ENCODE peak calls at places on chromosomes 4 and X, in four cellular contexts. D is HepG2, N is K562, B is H1. R is an unnamed sample.
A peak's percentile ranks its signal among the peaks of the same experiment; 100 is the strongest.

GRCh38 chr4:61785766-61786165 is 585.6 kb downstream of the ADGRL3 start:
- DNase-seq in B (no peak), N (no peak), D (no peak), R (no peak)

GRCh38 chr4:91325495-91325894 is 978.3 kb upstream of the GRID2 start:
- DNase-seq in N (no peak), B (no peak), D (no peak), R (no peak)

GRCh38 chr4:11824557-11824956 is 395.9 kb upstream of the HS3ST1 start:
- DNase-seq in N (no peak), D (no peak), B (no peak), R (no peak)

GRCh38 chr4:18020671-18021469 is 685 bp downstream of the LCORL start:
- DNase-seq in D (peak; percentile 73), B (peak; percentile 77), N (peak; percentile 72), R (peak; percentile 44)

GRCh38 chrX:44223150-44223549 is 120.3 kb downstream of the EFHC2 start:
- DNase-seq in B (no peak), N (no peak), D (no peak), R (no peak)

GRCh38 chr4:114922582-114922912 is 190.9 kb downstream of the NDST4 start:
- DNase-seq in N (no peak), B (no peak), D (no peak), R (no peak)

GRCh38 chr4:185638093-185638492 is 102.8 kb upstream of the PDLIM3 start:
- DNase-seq in N (no peak), D (no peak), B (no peak), R (no peak)

GRCh38 chr4:24991015-24991414 is 39.7 kb downstream of the LGI2 start:
- DNase-seq in B (no peak), N (no peak), D (no peak), R (no peak)

GRCh38 chrX:53584891-53585290 is 101.6 kb downstream of the HUWE1 start:
- DNase-seq in N (no peak), D (no peak), B (no peak), R (no peak)

GRCh38 chrX:41442824-41443560 is 4.2 kb upstream of the NYX start:
- DNase-seq in B (no peak), D (no peak), N (no peak), R (no peak)

GRCh38 chr4:37837446-37837845 is 11.0 kb downstream of the PGM2 start:
- DNase-seq in B (no peak), D (no peak), N (no peak), R (no peak)

GRCh38 chrX:20654596-20655106 is 387.9 kb upstream of the RPS6KA3 start:
- DNase-seq in D (no peak), B (no peak), N (no peak), R (no peak)

GRCh38 chrX:16002185-16002584 is 121.2 kb upstream of the GRPR start:
- DNase-seq in D (no peak), N (no peak), B (no peak), R (no peak)

GRCh38 chr4:1503583-1504471 is 97.6 kb upstream of the NKX1-1 start:
- DNase-seq in N (peak; percentile 78), B (peak; percentile 31), D (no peak), R (no peak)

GRCh38 chr4:5712931-5713330 is 1.9 kb downstream of the EVC start:
- DNase-seq in B (no peak), N (no peak), D (no peak), R (no peak)

GRCh38 chrX:24357101-24357500 is 3.3 kb upstream of the SUPT20HL1 start:
- DNase-seq in D (no peak), N (no peak), B (no peak), R (no peak)

GRCh38 chr4:125688841-125689240 is 374.1 kb downstream of the FAT4 start:
- DNase-seq in D (no peak), B (no peak), N (no peak), R (no peak)

GRCh38 chr4:144716778-144717177 is 70.8 kb downstream of the HHIP start:
- DNase-seq in B (no peak), D (no peak), N (no peak), R (no peak)

GRCh38 chr4:79147251-79147650 is 178.6 kb downstream of the NAA11 start:
- DNase-seq in D (no peak), N (no peak), B (no peak), R (no peak)

GRCh38 chrX:12400218-12400617 is 261.9 kb downstream of the FRMPD4 start:
- DNase-seq in N (no peak), B (no peak), D (no peak), R (no peak)

GRCh38 chr4:14539246-14539645 is 463.0 kb upstream of the CPEB2 start:
- DNase-seq in N (no peak), D (no peak), B (no peak), R (no peak)

GRCh38 chrX:68048774-68049173 is 384.5 kb downstream of the OPHN1 start:
- DNase-seq in D (no peak), B (no peak), N (no peak), R (no peak)

GRCh38 chr4:26484538-26484937 is 5.7 kb downstream of the CCKAR start:
- DNase-seq in N (no peak), D (no peak), B (no peak), R (no peak)

GRCh38 chr4:157271166-157271869 is 50.8 kb downstream of the GRIA2 start:
- DNase-seq in B (no peak), D (no peak), N (no peak), R (no peak)

DNA sequence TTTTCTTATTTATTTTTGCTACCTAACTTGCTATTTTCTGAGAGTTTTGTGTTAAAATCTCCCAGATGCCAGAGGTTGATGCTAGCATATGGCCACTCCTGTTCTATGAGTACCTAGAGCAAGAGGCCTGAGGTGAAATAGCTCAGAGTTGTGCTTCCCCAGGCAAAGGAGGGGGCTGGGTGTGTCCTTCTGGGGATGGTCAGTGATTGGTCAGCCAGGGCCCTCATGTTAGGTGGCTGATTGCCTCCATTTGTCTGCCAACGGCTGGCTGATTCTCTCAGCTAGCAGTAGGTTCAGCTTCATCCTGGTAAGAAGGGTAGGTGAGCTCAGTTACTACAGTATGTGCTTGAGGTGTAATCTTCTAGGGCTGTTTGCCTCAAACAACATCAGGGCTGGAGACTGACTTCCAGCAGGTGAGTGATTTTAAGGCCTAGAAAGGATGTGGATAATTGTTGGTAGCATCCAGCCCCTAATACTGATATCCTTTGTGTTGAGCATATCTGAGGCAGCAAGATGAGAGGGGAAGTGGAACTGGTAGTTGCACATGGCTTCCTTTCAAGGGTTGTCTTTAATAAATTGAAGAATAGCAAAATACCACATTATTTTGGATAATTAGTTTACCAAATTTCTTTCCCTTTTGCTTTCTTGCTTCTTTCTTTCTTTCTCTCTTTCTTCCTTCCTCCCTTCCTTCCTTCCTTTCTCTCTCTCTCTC is 62.5 kb upstream of the RHOH start:
- DNase-seq in D (no peak), N (peak; percentile 74), B (no peak), R (no peak)
- TF ChIP-seq MAFK in D (no peak), N (no peak), B (no peak), R (no peak)

GRCh38 chr4:86718152-86718551 is 124.0 kb downstream of the PTPN13 start:
- DNase-seq in D (no peak), N (no peak), B (no peak), R (no peak)

GRCh38 chr4:86717651-86718050 is 123.5 kb downstream of the PTPN13 start:
- DNase-seq in D (no peak), N (no peak), B (no peak), R (peak; percentile 4)

GRCh38 chr4:86721412-86721811 is 127.3 kb downstream of the PTPN13 start:
- DNase-seq in N (no peak), D (no peak), B (no peak), R (no peak)

GRCh38 chr4:86720508-86721068 is 126.5 kb downstream of the PTPN13 start:
- DNase-seq in N (no peak), B (no peak), D (no peak), R (no peak)
- TF ChIP-seq KDM1A in N (no peak), B (no peak), D (no peak), R (no peak)

DNA sequence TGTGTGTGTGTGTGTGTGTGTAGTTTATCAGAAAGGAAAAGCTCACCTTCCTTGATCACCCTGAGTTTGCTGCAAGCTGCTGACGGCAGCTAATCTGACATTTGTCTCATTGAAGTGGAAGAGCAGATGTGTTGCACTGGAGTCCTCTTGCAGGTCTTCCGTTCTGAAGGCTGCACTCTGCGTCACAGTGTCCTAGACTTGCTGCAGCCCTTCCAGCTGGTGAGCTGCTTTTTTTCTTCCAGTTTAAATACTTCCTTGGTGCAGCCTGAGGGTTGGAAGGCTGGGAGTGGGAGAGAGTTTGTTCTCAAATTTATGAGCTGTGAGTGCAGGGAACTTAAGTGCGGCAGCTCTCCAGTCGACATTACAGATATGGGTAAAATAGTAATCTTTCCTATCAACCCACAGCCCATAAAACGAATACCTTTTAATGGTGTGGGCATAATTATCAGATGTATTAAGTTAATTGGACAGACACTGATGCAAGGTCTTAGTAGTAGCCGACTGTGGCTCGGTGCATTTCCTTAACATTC is 303.6 kb upstream of the FAT1 start:
- DNase-seq in B (no peak), D (no peak), N (no peak), R (no peak)
- H3K4me3 ChIP-seq in B (no peak overlapping the region), D (no peak overlapping the region), N (no peak overlapping the region), R (no peak overlapping the region)

DNA sequence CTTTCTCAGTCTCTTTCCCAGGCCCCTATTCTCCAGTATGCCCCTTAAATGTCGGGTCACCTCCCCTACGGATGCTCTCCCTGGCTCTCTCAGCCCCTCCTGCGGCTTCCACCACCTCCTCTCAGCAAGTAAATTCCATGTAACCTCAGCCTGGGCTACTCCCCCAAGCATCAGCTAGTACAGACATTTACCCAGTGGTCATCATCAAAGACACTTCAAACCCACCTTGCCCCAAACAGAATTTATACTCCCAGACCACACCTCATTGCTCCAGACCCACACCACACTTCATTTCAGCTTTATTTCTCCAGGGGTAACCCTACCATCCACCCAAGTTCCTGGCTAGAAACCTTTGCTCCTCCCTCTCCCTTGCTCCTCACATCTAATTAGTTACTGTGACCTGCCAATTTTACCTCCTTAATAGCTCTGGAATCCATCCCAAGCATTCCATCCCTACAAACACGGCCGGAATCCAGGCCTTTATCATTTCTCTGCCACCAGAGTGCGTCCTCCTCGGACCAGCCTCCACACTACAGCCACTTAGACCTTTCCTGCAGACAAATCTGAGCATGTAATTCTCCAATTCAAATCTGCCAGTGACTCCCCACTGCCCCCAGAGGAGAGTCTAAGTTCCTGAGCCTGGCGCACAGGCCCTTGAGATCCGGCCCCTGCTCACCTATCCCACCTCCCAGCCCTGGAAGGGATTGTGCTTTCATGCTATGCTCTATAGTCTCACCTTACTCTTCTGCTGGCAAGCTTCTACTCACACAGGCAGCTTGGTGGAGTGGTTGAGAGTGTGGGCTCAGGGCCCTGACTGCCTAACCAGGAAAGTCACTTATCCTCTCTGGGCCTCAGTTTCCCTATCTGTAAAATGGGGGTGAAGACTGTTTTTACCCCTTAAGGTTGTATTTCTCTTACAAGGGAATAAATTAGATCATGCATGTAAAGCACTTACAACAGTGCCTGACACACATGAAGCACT is 31.4 kb downstream of the PJA1 start:
- DNase-seq in N (peak; percentile 34), B (peak; percentile 49), D (peak; percentile 59), R (peak; percentile 58)
- TF ChIP-seq MAFK in N (no peak), B (no peak), D (no peak), R (no peak)

GRCh38 chr4:176340871-176341685 is 21.3 kb downstream of the SPCS3 start:
- DNase-seq in B (no peak), N (peak; percentile 40), D (peak; percentile 24), R (no peak)
- TF ChIP-seq KDM1A in B (no peak), N (no peak), D (no peak), R (no peak)

R was measured in A549.